ENCODE peak calls at places on chromosome 2, in nine cellular contexts. H is NCI-H1694 treated with DMSO at 0.1 percent for 48 hours, E is A172, Y is aorta, W is mammary epithelial cell, U is DMS153, I is coronary artery, B is Right ventricle myocardium superior, C is endothelial cell of umbilical vein. A is an unnamed sample.

GRCh38 chr2:212777020-212777491 is 238.5 kb upstream of the ERBB4 start:
- DNase-seq in E (peak), B (no peak), Y (no peak), W (peak), I (no peak), U (no peak), C (peak), H (peak), A (no peak)

GRCh38 chr2:208315081-208315788 is 49.2 kb downstream of the PIKFYVE start:
- DNase-seq in Y (no peak), B (no peak), E (peak), U (no peak), C (no peak), H (no peak), W (peak), I (no peak), A (no peak)

GRCh38 chr2:199261221-199261620 is 196.5 kb downstream of the SATB2 start:
- DNase-seq in U (peak), H (peak), I (no peak), E (no peak), C (peak), Y (no peak), W (peak), B (no peak), A (peak)

GRCh38 chr2:19772981-19773380 is 128.8 kb downstream of the TTC32 start:
- DNase-seq in U (no peak), W (no peak), E (no peak), B (no peak), C (no peak), I (no peak), Y (no peak), H (no peak), A (no peak)

GRCh38 chr2:133986881-133987793 is 266.7 kb upstream of the MGAT5 start:
- DNase-seq in B (no peak), E (no peak), W (no peak), U (no peak), Y (no peak), C (no peak), H (no peak), I (no peak), A (no peak)

GRCh38 chr2:206229642-206230041 is 44.8 kb upstream of the ZDBF2 start:
- DNase-seq in W (no peak), E (no peak), B (no peak), H (no peak), U (no peak), Y (no peak), I (no peak), C (no peak), A (no peak)

GRCh38 chr2:42079737-42080287 is 32.0 kb downstream of the PKDCC start:
- DNase-seq in E (no peak), I (no peak), W (no peak), B (no peak), H (no peak), C (no peak), U (no peak), Y (no peak), A (peak)

GRCh38 chr2:85978883-85979780 is 90.3 kb upstream of the ST3GAL5 start:
- DNase-seq in W (no peak), B (no peak), U (no peak), E (no peak), Y (no peak), C (no peak), I (no peak), H (no peak), A (no peak)

A was measured in left colon.